ENCODE peak calls at places on chromosomes 13 and 19, in five cellular contexts. X, W, O, G and L are unnamed samples.

GRCh38 chr13:48533986-48534600 is 1.2 kb upstream of the RCBTB2 start:
- DNase-seq in G (no peak), O (no peak), X (no peak), W (no peak), L (no peak)

GRCh38 chr13:102141625-102142472 is 260.0 kb downstream of the FGF14 start:
- DNase-seq in X (no peak), W (peak), G (no peak), O (peak), L (no peak)

GRCh38 chr13:85236431-85236830 is 562.8 kb downstream of the SLITRK6 start:
- DNase-seq in O (no peak), W (no peak), X (no peak), G (peak), L (peak)

GRCh38 chr13:101065314-101065713 is 351.0 kb downstream of the NALCN start:
- DNase-seq in G (peak), X (no peak), W (peak), O (no peak), L (no peak)

GRCh38 chr13:27797228-27797624 is 4.9 kb downstream of the GSX1 start:
- DNase-seq in G (peak), X (no peak), O (no peak), W (no peak), L (peak)

GRCh38 chr13:43346427-43346826 is 323.0 kb downstream of the DNAJC15 start:
- DNase-seq in W (no peak), O (no peak), X (no peak), G (no peak), L (no peak)

GRCh38 chr19:40614595-40615411 is 13.6 kb downstream of the LTBP4 start:
- DNase-seq in O (peak), X (peak), G (peak), W (peak), L (peak)

GRCh38 chr13:26015276-26015934 is 36.4 kb downstream of the SHISA2 start:
- DNase-seq in X (no peak), W (no peak), G (no peak), O (no peak), L (no peak)

GRCh38 chr13:28434934-28435333 is 60.0 kb downstream of the FLT1 start:
- DNase-seq in W (no peak), X (no peak), O (no peak), G (no peak), L (no peak)

GRCh38 chr19:40756502-40757110 is 5.6 kb downstream of the SNRPA start:
- DNase-seq in X (no peak), G (no peak), W (no peak), O (no peak), L (no peak)

GRCh38 chr19:10899171-10899653 is 27.9 kb downstream of the CARM1 start:
- DNase-seq in X (peak), O (no peak), W (no peak), G (no peak), L (no peak)

GRCh38 chr19:47497821-47498520 is 14.0 kb upstream of the KPTN start:
- DNase-seq in W (no peak), G (no peak), X (no peak), O (no peak), L (no peak)

GRCh38 chr13:47327856-47328255 is 431.0 kb upstream of the HTR2A start:
- DNase-seq in W (peak), O (no peak), G (no peak), X (no peak), L (no peak)

GRCh38 chr19:57099199-57099661 is 20.6 kb upstream of the USP29 start:
- DNase-seq in O (peak), W (peak), X (peak), G (peak), L (peak)

GRCh38 chr13:33015791-33016323 is 366 bp upstream of the KL start:
- DNase-seq in W (no peak), G (no peak), X (peak), O (no peak), L (no peak)

GRCh38 chr19:3075605-3076431 is 13.5 kb upstream of the TLE5 start:
- DNase-seq in G (no peak), W (no peak), X (no peak), O (peak), L (no peak)

GRCh38 chr19:632228-633067 is 889 bp downstream of the POLRMT start:
- DNase-seq in W (no peak), O (peak), X (no peak), G (peak), L (peak)

GRCh38 chr13:110014719-110015118 is 228.3 kb upstream of the IRS2 start:
- DNase-seq in G (no peak), O (no peak), X (no peak), W (no peak), L (no peak)

GRCh38 chr13:50713849-50714248 is 129.6 kb downstream of the DLEU7 start:
- DNase-seq in W (peak), G (peak), O (peak), X (no peak), L (peak)

GRCh38 chr13:103883698-103884097 is 817.5 kb upstream of the SLC10A2 start:
- DNase-seq in W (no peak), O (no peak), G (peak), X (no peak), L (no peak)

GRCh38 chr19:13155472-13156284 is 5.5 kb downstream of the IER2 start:
- DNase-seq in X (peak), W (no peak), O (peak), G (peak), L (peak)

GRCh38 chr13:22017226-22017625 is 346.4 kb downstream of the FGF9 start:
- DNase-seq in X (no peak), O (no peak), G (no peak), W (no peak), L (no peak)

GRCh38 chr19:46784262-46785053 is 3.9 kb downstream of the SLC1A5 start:
- DNase-seq in X (peak), G (peak), O (peak), W (peak), L (peak)

GRCh38 chr13:43725460-43725859 is 61.3 kb downstream of the ENOX1 start:
- DNase-seq in W (no peak), X (no peak), O (no peak), G (no peak), L (no peak)

GRCh38 chr13:41268764-41269163 is 5.4 kb upstream of the MTRF1 start:
- DNase-seq in O (peak), X (no peak), W (no peak), G (peak), L (peak)

GRCh38 chr19:4877753-4878490 is 10.5 kb upstream of the PLIN3 start:
- DNase-seq in G (no peak), O (peak), X (no peak), W (no peak), L (no peak)

GRCh38 chr19:16051254-16052025 is 24.9 kb upstream of the TPM4 start:
- DNase-seq in G (no peak), O (peak), X (no peak), W (no peak), L (no peak)

GRCh38 chr19:12766051-12766521 is 9.3 kb downstream of the HOOK2 start:
- DNase-seq in X (peak), G (peak), W (no peak), O (peak), L (peak)

GRCh38 chr13:40519637-40520036 is 146.8 kb downstream of the FOXO1 start:
- DNase-seq in G (no peak), O (no peak), W (no peak), X (no peak), L (no peak)

GRCh38 chr19:46776927-46777911 is 11.2 kb downstream of the SLC1A5 start:
- DNase-seq in G (no peak), O (peak), W (no peak), X (no peak), L (no peak)

GRCh38 chr13:28329395-28330158 is 165.4 kb downstream of the FLT1 start:
- DNase-seq in G (peak), X (peak), O (no peak), W (peak), L (peak)

GRCh38 chr13:59960683-59961082 is 203.0 kb downstream of the DIAPH3 start:
- DNase-seq in O (no peak), X (no peak), G (no peak), W (no peak), L (no peak)

GRCh38 chr19:7977021-7977722 is 28.3 kb downstream of the ELAVL1 start:
- DNase-seq in W (no peak), G (no peak), X (no peak), O (no peak), L (no peak)

GRCh38 chr13:59441596-59442280 is 722.0 kb downstream of the DIAPH3 start:
- DNase-seq in W (no peak), O (no peak), G (no peak), X (no peak), L (no peak)

GRCh38 chr19:1287622-1288527 is 2.2 kb downstream of the EFNA2 start:
- DNase-seq in G (no peak), O (no peak), W (no peak), X (no peak), L (no peak)

GRCh38 chr13:112785419-112785856 is 95.6 kb downstream of the ATP11A start:
- DNase-seq in G (no peak), W (no peak), X (no peak), O (no peak), L (no peak)

GRCh38 chr13:91375119-91375729 is 23.2 kb upstream of the GPC5 start:
- DNase-seq in O (peak), W (no peak), G (no peak), X (no peak), L (no peak)

GRCh38 chr19:42965204-42965603 is 28.2 kb upstream of the PSG7 start:
- DNase-seq in X (no peak), G (peak), O (no peak), W (peak), L (peak)

GRCh38 chr13:48281556-48281955 is 22.0 kb upstream of the RB1 start:
- DNase-seq in W (no peak), G (no peak), X (no peak), O (no peak), L (no peak)

DNA sequence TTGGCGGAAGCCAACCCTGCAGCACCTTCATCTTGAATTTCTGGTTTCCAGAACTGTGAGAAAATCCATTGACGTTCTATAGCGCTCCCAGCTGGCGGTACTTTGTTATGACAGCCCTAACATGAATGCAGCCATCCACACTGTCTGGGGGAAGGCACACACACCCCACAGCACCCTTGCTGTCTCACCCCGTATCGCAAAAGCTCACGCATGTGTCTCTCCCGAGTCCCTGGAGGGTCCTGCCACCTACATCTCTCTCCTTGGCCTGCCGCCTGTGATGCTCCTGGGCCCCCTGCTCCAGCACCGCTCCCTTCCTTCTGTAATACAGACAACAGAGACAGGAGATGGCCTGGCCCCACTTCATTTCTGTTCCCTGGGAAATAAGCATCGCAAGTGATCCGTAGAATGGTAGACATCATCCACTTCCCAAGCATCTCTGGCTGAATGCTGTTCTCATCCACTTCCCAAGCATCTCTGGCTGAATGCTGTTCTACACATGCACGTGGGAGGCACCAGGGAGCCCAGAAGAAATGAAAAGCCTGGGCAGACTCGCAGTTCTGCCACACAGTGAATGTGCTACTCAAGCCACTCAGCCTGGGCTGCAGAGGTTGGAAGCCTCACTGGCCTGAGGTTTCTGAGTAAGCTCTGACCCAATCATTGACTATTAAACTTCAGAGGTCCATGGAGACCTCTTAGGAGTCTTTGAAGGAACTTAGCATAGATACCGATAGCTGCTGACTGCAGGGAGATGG is 29.6 kb downstream of the EPN1 start:
- DNase-seq in X (no peak), O (peak), W (no peak), G (no peak), L (no peak)
- TF ChIP-seq CTCF in X (no peak), O (peak), W (no peak), G (no peak), L (no peak)

DNA sequence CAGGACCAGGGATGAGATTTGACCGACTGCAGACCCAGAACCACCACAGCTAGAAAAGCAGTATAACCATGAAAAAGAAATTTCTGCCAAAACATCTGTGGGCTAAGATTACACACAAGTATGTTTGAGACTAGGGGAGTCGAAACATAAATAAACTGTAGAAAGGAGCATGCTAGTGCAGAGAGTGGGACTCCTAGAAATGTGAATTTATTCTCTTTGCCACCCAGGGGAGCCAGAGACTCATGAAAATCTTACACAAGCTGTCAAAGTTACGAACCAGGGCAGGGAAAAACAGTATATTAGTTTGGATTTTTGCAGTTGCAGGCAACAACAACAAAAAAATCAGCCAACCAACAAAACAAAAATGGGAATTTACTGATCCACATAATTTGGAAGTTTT is 12.3 kb upstream of the HSPH1 start:
- DNase-seq in W (no peak), X (no peak), O (no peak), G (peak), L (peak)
- TF ChIP-seq CTCF in W (peak), X (no peak), O (peak), G (peak), L (no peak)

GRCh38 chr19:38142176-38143035 is 81.6 kb downstream of the DPF1 start:
- DNase-seq in W (no peak), O (peak), X (peak), G (peak), L (peak)

GRCh38 chr19:38144667-38145066 is 79.4 kb downstream of the DPF1 start:
- DNase-seq in O (no peak), W (no peak), G (no peak), X (no peak), L (no peak)

GRCh38 chr19:38145627-38146026 is 78.4 kb downstream of the DPF1 start:
- DNase-seq in X (no peak), O (no peak), G (no peak), W (no peak), L (no peak)

GRCh38 chr19:38141108-38141507 is 82.9 kb downstream of the DPF1 start:
- DNase-seq in O (no peak), X (no peak), G (no peak), W (no peak), L (no peak)

GRCh38 chr19:38143847-38144246 is 80.2 kb downstream of the DPF1 start:
- DNase-seq in G (no peak), O (no peak), W (no peak), X (no peak), L (no peak)
- TF ChIP-seq CTCF in G (peak), O (peak), W (peak), X (no peak), L (peak)

DNA sequence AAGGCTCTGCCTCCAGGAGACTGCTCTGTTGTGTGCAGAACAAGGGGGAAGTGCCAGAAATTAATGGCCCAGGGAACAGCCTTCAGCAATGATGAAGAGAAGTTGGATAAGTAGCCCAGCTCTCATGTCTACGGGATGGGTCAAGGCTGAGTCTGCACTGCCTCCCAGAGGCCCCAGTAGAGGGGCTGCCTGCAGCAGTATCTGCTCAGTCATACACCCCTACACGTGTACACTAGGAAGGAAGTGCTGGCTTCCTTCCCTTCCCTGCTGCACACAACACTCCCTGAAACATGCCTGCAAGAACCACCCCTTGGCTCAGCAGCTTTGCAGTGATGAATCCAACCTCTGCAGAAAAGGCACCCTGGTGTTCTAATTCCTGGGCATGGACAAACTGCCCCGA is 54.5 kb upstream of the URI1 start:
- DNase-seq in G (no peak), W (no peak), X (no peak), O (peak), L (peak)
- TF ChIP-seq CTCF in G (no peak), W (peak), X (no peak), O (peak), L (no peak)